ENCODE peak calls at places on chromosomes 13 and 19, in four cellular contexts. E is stomach, U is sigmoid colon, Q is osteoblast. F is an unnamed sample.

GRCh38 chr13:111852701-111853100 is 214.2 kb upstream of the SOX1 start:
- DNase-seq in E (no peak), U (no peak), Q (no peak), F (no peak)

GRCh38 chr13:105763851-105764250 is 771.6 kb downstream of the EFNB2 start:
- DNase-seq in E (no peak), U (no peak), Q (no peak), F (no peak)

GRCh38 chr19:46919324-46919723 is 58.5 kb downstream of the ARHGAP35 start:
- DNase-seq in E (no peak), U (no peak), Q (peak; percentile 41), F (no peak)

GRCh38 chr13:113216165-113217056 is 7.0 kb downstream of the CUL4A start:
- DNase-seq in E (peak; percentile 60), U (no peak), Q (peak; percentile 94), F (no peak)

GRCh38 chr13:21060827-21061076 is 634 bp downstream of the LATS2 start:
- DNase-seq in E (peak; percentile 29), U (no peak), Q (no peak), F (no peak)

GRCh38 chr13:43787998-43788397 is 1.2 kb upstream of the ENOX1 start:
- DNase-seq in E (no peak), U (no peak), Q (peak; percentile 61), F (no peak)

GRCh38 chr19:41847351-41848105 is 2.7 kb downstream of the DMRTC2 start:
- DNase-seq in E (no peak), U (no peak), Q (no peak), F (no peak)

GRCh38 chr13:75151081-75151643 is 330.8 kb downstream of the TBC1D4 start:
- DNase-seq in E (no peak), U (no peak), Q (no peak), F (no peak)

GRCh38 chr13:102571075-102571474 is 25.7 kb upstream of the TPP2 start:
- DNase-seq in E (no peak), U (no peak), Q (no peak), F (no peak)

GRCh38 chr19:14405380-14405757 is 13.8 kb downstream of the DDX39A start:
- DNase-seq in E (no peak), U (no peak), Q (no peak), F (no peak)

GRCh38 chr13:98629055-98629454 is 52.1 kb upstream of the STK24 start:
- DNase-seq in E (no peak), U (no peak), Q (no peak), F (no peak)

GRCh38 chr13:83995930-83996329 is 113.7 kb upstream of the SLITRK1 start:
- DNase-seq in E (no peak), U (no peak), Q (no peak), F (no peak)

GRCh38 chr13:71169125-71169524 is 697.9 kb downstream of the DACH1 start:
- DNase-seq in E (no peak), U (no peak), Q (no peak), F (no peak)

GRCh38 chr19:36371886-36372285 is 7.1 kb downstream of the ZFP14 start:
- DNase-seq in E (no peak), U (no peak), Q (no peak), F (no peak)

GRCh38 chr13:33349996-33350826 is 64.7 kb upstream of the STARD13 start:
- DNase-seq in E (peak; percentile 66), U (peak; percentile 88), Q (peak; percentile 88), F (no peak)

GRCh38 chr13:35471466-35472307 is 4.8 kb downstream of the MAB21L1 start:
- DNase-seq in E (no peak), U (no peak), Q (peak; percentile 63), F (no peak)

GRCh38 chr13:47004022-47004421 is 107.2 kb upstream of the HTR2A start:
- DNase-seq in E (no peak), U (no peak), Q (no peak), F (no peak)

GRCh38 chr13:113633485-113633873 is 24.5 kb downstream of the ATP4B start:
- DNase-seq in E (no peak), U (peak; percentile 56), Q (peak; percentile 39), F (no peak)

GRCh38 chr19:32453736-32454135 is 48.2 kb downstream of the DPY19L3 start:
- DNase-seq in E (no peak), U (no peak), Q (no peak), F (no peak)

GRCh38 chr19:35153701-35154534 is 617 bp upstream of the FXYD5 start:
- DNase-seq in E (peak; percentile 58), U (peak; percentile 71), Q (peak; percentile 90), F (no peak)

GRCh38 chr19:30887042-30887441 is 462.2 kb downstream of the TSHZ3 start:
- DNase-seq in E (no peak), U (no peak), Q (no peak), F (no peak)

GRCh38 chr13:32587014-32587773 is 942 bp downstream of the PDS5B start:
- DNase-seq in E (peak; percentile 66), U (peak; percentile 89), Q (peak; percentile 91), F (peak; percentile 3)

GRCh38 chr19:10009269-10009665 is 1.0 kb downstream of the COL5A3 start:
- DNase-seq in E (peak; percentile 28), U (peak; percentile 89), Q (peak; percentile 98), F (no peak)

GRCh38 chr19:48506138-48506733 is 5.4 kb downstream of the LMTK3 start:
- DNase-seq in E (no peak), U (no peak), Q (peak; percentile 92), F (no peak)

GRCh38 chr19:9700229-9700981 is 25.5 kb upstream of the ZNF562 start:
- DNase-seq in E (no peak), U (no peak), Q (no peak), F (no peak)

GRCh38 chr13:32639502-32640105 is 53.4 kb downstream of the PDS5B start:
- DNase-seq in E (peak; percentile 54), U (peak; percentile 77), Q (peak; percentile 68), F (peak; percentile 44)

GRCh38 chr19:54434112-54434861 is 14.7 kb upstream of the LENG8 start:
- DNase-seq in E (no peak), U (peak; percentile 54), Q (peak; percentile 41), F (peak; percentile 43)

GRCh38 chr19:47749326-47749725 is 4.0 kb downstream of the NOP53 start:
- DNase-seq in E (no peak), U (no peak), Q (peak; percentile 51), F (no peak)

GRCh38 chr19:50204811-50205675 is 1.6 kb downstream of the MYH14 start:
- DNase-seq in E (peak; percentile 94), U (no peak), Q (peak; percentile 80), F (peak; percentile 66)

GRCh38 chr19:19460258-19460731 is 54.8 kb downstream of the GATAD2A start:
- DNase-seq in E (no peak), U (no peak), Q (peak; percentile 54), F (no peak)

GRCh38 chr19:10230155-10230903 is 802 bp downstream of the S1PR2 start:
- DNase-seq in E (peak; percentile 40), U (peak; percentile 80), Q (peak; percentile 91), F (no peak)

GRCh38 chr19:46585539-46585938 is 15.6 kb upstream of the CALM3 start:
- DNase-seq in E (no peak), U (no peak), Q (no peak), F (no peak)

GRCh38 chr13:25046985-25047660 is 48.8 kb upstream of the PABPC3 start:
- DNase-seq in E (no peak), U (no peak), Q (peak; percentile 67), F (no peak)

DNA sequence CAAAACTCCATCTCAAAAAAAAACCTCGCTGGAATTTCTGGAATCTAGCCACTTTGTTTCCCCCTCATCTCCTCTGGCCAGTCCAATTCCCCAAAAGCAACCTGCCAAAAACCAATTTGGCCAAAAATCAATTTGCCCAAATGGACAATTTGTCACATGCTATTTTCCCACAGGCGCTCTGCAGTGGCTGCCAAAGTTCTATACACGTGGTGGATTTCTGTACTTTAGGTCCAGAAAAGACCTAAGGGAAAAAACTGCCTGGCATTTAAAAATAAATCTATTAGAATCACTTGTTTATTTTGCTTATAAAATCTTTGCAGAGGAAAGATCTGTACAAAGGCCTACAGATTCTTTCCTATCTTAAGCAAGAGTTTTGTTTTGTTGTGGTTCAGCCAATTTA is 79.4 kb downstream of the MAP4K1 start:
- DNase-seq in E (no peak), U (no peak), Q (no peak), F (no peak)
- H3K27ac ChIP-seq in E (peak overlapping the region; percentile 42), U (no peak overlapping the region), Q (no peak overlapping the region), F (peak overlapping the region; percentile 84)

GRCh38 chr13:49216334-49216733 is 3.8 kb upstream of the MLNR start:
- DNase-seq in E (no peak), U (no peak), Q (no peak), F (no peak)

GRCh38 chr13:49213539-49213938 is 6.6 kb upstream of the MLNR start:
- DNase-seq in E (no peak), U (no peak), Q (no peak), F (no peak)

GRCh38 chr13:49214917-49215376 is 5.2 kb upstream of the MLNR start:
- DNase-seq in E (peak; percentile 42), U (no peak), Q (no peak), F (no peak)

GRCh38 chr13:49210669-49211068 is 9.5 kb upstream of the MLNR start:
- DNase-seq in E (no peak), U (no peak), Q (no peak), F (no peak)

GRCh38 chr13:49213997-49214916 is 5.9 kb upstream of the MLNR start:
- DNase-seq in E (no peak), U (no peak), Q (peak; percentile 64), F (no peak)
- H3K27ac ChIP-seq in E (no peak overlapping the region), U (no peak overlapping the region), Q (no peak overlapping the region), F (no peak overlapping the region)

DNA sequence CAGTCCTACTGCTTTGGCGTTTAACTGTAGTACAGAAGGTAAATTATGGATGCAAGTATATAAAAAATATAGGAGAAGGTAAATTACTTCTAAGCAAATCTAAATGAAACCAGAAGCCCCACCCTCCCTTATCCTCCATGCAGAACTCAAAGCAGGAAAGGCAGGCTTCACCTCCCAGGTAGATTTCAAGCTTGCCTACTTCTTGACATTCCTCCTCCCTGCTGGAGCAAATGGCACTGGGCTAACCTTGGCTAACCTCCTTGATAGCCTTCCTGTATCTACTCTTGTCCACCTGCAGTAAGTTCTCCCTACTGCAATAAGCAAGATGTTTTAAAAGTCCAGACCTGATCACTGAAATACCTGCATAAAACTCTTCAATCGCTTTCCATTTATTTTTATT is 396.0 kb downstream of the IRS2 start:
- DNase-seq in E (no peak), U (no peak), Q (no peak), F (no peak)
- H3K27ac ChIP-seq in E (no peak overlapping the region), U (no peak overlapping the region), Q (no peak overlapping the region), F (no peak overlapping the region)

GRCh38 chr19:3975637-3976087 is 4.8 kb upstream of the DAPK3 start:
- DNase-seq in E (no peak), U (no peak), Q (peak; percentile 55), F (no peak)
- H3K27ac ChIP-seq in E (no peak overlapping the region), U (no peak overlapping the region), Q (no peak overlapping the region), F (no peak overlapping the region)

F was measured in caudate nucleus.